ENCODE peak calls at places on chromosome 11, in five cellular contexts. L, I, A, R and C are unnamed samples.

GRCh38 chr11:112298535-112298934 is 37.9 kb upstream of the PLET1 start:
- DNase-seq in A (no peak), R (no peak), L (no peak), I (no peak), C (no peak)

GRCh38 chr11:76302707-76303395 is 78.1 kb downstream of the THAP12 start:
- DNase-seq in I (no peak), R (no peak), A (no peak), L (no peak), C (no peak)

GRCh38 chr11:35182317-35182939 is 43.5 kb downstream of the CD44 start:
- DNase-seq in A (no peak), R (no peak), L (no peak), I (peak), C (no peak)

GRCh38 chr11:13897606-13898276 is 64.8 kb upstream of the SPON1 start:
- DNase-seq in I (no peak), L (no peak), R (no peak), A (no peak), C (peak)

GRCh38 chr11:111429066-111429506 is 50.0 kb upstream of the POU2AF1 start:
- DNase-seq in A (no peak), R (peak), I (no peak), L (no peak), C (peak)

GRCh38 chr11:46693597-46694012 is 6.8 kb downstream of the ARHGAP1 start:
- DNase-seq in A (no peak), I (no peak), R (no peak), L (no peak), C (no peak)

GRCh38 chr11:102730036-102730815 is 5.5 kb upstream of the MMP8 start:
- DNase-seq in R (no peak), I (no peak), A (no peak), L (no peak), C (no peak)

GRCh38 chr11:116033931-116034553 is 529.8 kb upstream of the CADM1 start:
- DNase-seq in L (no peak), R (no peak), I (no peak), A (no peak), C (no peak)

GRCh38 chr11:123063396-123064267 is 1.7 kb upstream of the HSPA8 start:
- DNase-seq in I (no peak), R (peak), L (no peak), A (no peak), C (peak)

GRCh38 chr11:116086426-116086825 is 582.2 kb upstream of the CADM1 start:
- DNase-seq in L (no peak), A (no peak), R (no peak), I (no peak), C (no peak)

GRCh38 chr11:94629741-94630140 is 62.6 kb downstream of the PIWIL4 start:
- DNase-seq in L (no peak), A (no peak), I (no peak), R (no peak), C (no peak)

GRCh38 chr11:80595011-80595410 is 1154.2 kb upstream of the TENM4 start:
- DNase-seq in A (no peak), I (no peak), R (no peak), L (no peak), C (no peak)

GRCh38 chr11:100592619-100593309 is 94.3 kb upstream of the ARHGAP42 start:
- DNase-seq in R (no peak), L (no peak), A (no peak), I (no peak), C (no peak)

GRCh38 chr11:100827934-100828661 is 141.0 kb downstream of the ARHGAP42 start:
- DNase-seq in R (peak), L (no peak), A (no peak), I (no peak), C (peak)

GRCh38 chr11:68313574-68314202 is 1.3 kb downstream of the LRP5 start:
- DNase-seq in R (peak), I (no peak), L (no peak), A (no peak), C (no peak)

GRCh38 chr11:62713343-62713742 is 5.9 kb downstream of the GNG3 start:
- DNase-seq in A (no peak), I (no peak), L (no peak), R (peak), C (no peak)

GRCh38 chr11:126124284-126124683 is 61.6 kb upstream of the CDON start:
- DNase-seq in R (no peak), L (no peak), I (no peak), A (no peak), C (no peak)

GRCh38 chr11:132184079-132184478 is 813.7 kb downstream of the NTM start:
- DNase-seq in A (no peak), L (no peak), I (no peak), R (no peak), C (no peak)

GRCh38 chr11:30585067-30585891 is 874 bp downstream of the MPPED2 start:
- DNase-seq in R (no peak), A (no peak), I (no peak), L (peak), C (no peak)

GRCh38 chr11:61855939-61856730 is 28.0 kb downstream of the FADS2 start:
- DNase-seq in L (no peak), R (no peak), A (no peak), I (no peak), C (no peak)

GRCh38 chr11:114073506-114074381 is 14.2 kb downstream of the ZBTB16 start:
- DNase-seq in I (no peak), A (peak), R (no peak), L (no peak), C (peak)

GRCh38 chr11:124108158-124108557 is 7.1 kb upstream of the VWA5A start:
- DNase-seq in A (no peak), R (peak), L (no peak), I (no peak), C (peak)

GRCh38 chr11:121767433-121767832 is 314.7 kb upstream of the SORL1-AS1 start:
- DNase-seq in A (no peak), I (no peak), L (no peak), R (no peak), C (no peak)

GRCh38 chr11:88320149-88320559 is 17.4 kb downstream of the CTSC start:
- DNase-seq in R (no peak), I (no peak), L (no peak), A (no peak), C (no peak)

GRCh38 chr11:83219095-83219494 is 25.6 kb downstream of the ANKRD42 start:
- DNase-seq in I (no peak), R (peak), A (no peak), L (no peak), C (no peak)

GRCh38 chr11:36512016-36512415 is 1.9 kb upstream of the TRAF6 start:
- DNase-seq in I (no peak), L (no peak), A (no peak), R (no peak), C (no peak)

GRCh38 chr11:130609121-130610035 is 160.9 kb downstream of the ADAMTS15 start:
- DNase-seq in A (no peak), I (no peak), R (no peak), L (no peak), C (peak)

DNA sequence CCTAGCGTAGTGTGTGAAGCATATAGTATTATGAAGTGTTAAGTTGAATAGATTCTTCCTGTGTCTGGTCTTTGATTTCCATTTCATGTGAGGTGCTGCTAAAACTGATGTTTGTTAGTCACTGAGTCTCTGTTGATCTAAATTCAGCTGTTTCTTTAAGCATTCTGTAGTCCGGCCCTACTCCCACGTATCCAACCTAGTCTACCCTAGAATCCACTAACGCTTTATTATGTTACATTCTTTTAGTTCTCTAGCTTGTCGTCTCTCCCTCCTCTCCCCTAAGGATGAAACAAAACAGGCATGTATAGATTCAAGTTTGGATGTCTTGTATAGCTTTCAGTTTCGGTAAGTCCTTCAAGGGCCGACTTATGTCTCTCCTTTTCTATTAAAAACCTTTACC is 4.1 kb downstream of the WEE1 start:
- DNase-seq in A (no peak), L (no peak), I (no peak), R (no peak), C (no peak)
- H3K4me3 ChIP-seq in A (peak), L (no peak), I (no peak), R (peak), C (no peak)

GRCh38 chr11:2387266-2387982 is 10.3 kb downstream of the CD81 start:
- DNase-seq in L (no peak), A (peak), R (no peak), I (no peak), C (no peak)
- H3K4me3 ChIP-seq in L (peak), A (peak), R (no peak), I (no peak), C (peak)

DNA sequence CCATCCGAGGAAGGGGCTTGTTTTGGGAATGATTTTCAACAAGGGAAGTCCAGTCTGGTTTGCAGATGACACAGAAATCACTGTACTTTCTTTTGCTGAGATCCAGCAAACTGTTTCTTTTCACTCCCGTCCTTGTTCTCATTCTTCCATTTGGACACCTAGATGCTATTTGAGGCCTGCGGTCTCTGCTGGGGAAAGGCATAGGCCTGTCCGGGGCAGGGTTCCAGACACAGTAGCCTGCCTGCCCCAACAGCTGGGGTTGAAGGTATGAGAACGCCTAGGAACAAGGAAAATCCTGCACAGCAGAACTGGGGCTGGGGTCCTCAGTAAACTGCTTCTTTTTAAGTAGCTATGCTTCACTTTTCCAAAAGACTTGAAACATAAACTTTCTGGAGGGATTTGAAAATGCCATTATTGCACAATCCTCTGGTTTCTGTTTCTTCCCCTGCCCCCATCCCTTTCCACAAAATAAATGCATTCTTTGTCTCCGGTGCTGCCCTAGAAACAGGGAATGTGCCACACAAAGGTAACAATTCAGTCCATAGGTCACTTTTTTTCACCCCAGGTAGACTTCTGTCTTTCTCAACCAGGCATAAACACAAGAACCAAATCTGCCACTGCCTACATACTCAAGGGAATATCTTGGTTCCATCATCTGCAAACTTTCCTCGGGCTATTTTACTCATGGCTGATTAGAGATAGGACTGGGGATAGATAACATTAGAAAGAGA is 174.8 kb upstream of the MTMR2 start:
- DNase-seq in A (no peak), L (no peak), I (no peak), R (no peak), C (no peak)
- H3K4me3 ChIP-seq in A (no peak), L (no peak), I (no peak), R (no peak), C (no peak)

GRCh38 chr11:33375688-33376311 is 118.6 kb downstream of the HIPK3 start:
- DNase-seq in L (no peak), A (no peak), R (no peak), I (no peak), C (no peak)

GRCh38 chr11:33379931-33380330 is 122.8 kb downstream of the HIPK3 start:
- DNase-seq in L (no peak), I (no peak), R (no peak), A (no peak), C (no peak)

GRCh38 chr11:33376331-33377099 is 119.3 kb downstream of the HIPK3 start:
- DNase-seq in L (no peak), A (no peak), R (no peak), I (no peak), C (no peak)

GRCh38 chr11:33377100-33377851 is 120.1 kb downstream of the HIPK3 start:
- DNase-seq in A (no peak), R (no peak), I (no peak), L (no peak), C (no peak)

GRCh38 chr11:33377852-33378385 is 120.7 kb downstream of the HIPK3 start:
- DNase-seq in A (no peak), I (no peak), L (no peak), R (no peak), C (no peak)
- H3K4me3 ChIP-seq in A (no peak), I (no peak), L (peak), R (no peak), C (no peak)

GRCh38 chr11:66465371-66466224 is 1.1 kb upstream of the PELI3 start:
- DNase-seq in A (no peak), L (no peak), I (no peak), R (no peak), C (no peak)
- H3K4me3 ChIP-seq in A (peak), L (peak), I (no peak), R (peak), C (peak)

GRCh38 chr11:67022341-67022933 is 497 bp upstream of the SYT12 start:
- DNase-seq in R (peak), A (no peak), L (peak), I (no peak), C (no peak)
- H3K4me3 ChIP-seq in R (peak), A (no peak), L (peak), I (no peak), C (no peak)

GRCh38 chr11:64686466-64687175 is 36.4 kb downstream of the NRXN2 start:
- DNase-seq in A (no peak), I (no peak), L (no peak), R (no peak), C (no peak)

GRCh38 chr11:64687204-64687603 is 35.8 kb downstream of the NRXN2 start:
- DNase-seq in R (no peak), I (no peak), A (no peak), L (peak), C (no peak)

GRCh38 chr11:64690235-64690634 is 32.8 kb downstream of the NRXN2 start:
- DNase-seq in I (no peak), L (no peak), R (no peak), A (no peak), C (no peak)

GRCh38 chr11:64688534-64688982 is 34.4 kb downstream of the NRXN2 start:
- DNase-seq in A (peak), R (peak), L (peak), I (peak), C (peak)

GRCh38 chr11:64687641-64688533 is 35.1 kb downstream of the NRXN2 start:
- DNase-seq in A (no peak), R (no peak), L (no peak), I (no peak), C (no peak)
- H3K4me3 ChIP-seq in A (no peak), R (no peak), L (peak), I (no peak), C (no peak)